ENCODE peak calls at places on chromosomes 13 and 19, in four cellular contexts. X is pancreas, B is NCI-H345, P is NCI-H1694 treated with DMSO at 0.1 percent for 48 hours. C is an unnamed sample.

GRCh38 chr13:101190976-101191375 is 225.3 kb downstream of the NALCN start:
- DNase-seq in B (no peak), P (no peak), X (no peak), C (no peak)

GRCh38 chr19:8338835-8339234 is 4.2 kb downstream of the KANK3 start:
- DNase-seq in X (no peak), B (no peak), P (no peak), C (no peak)

GRCh38 chr19:5881543-5882299 is 11.4 kb upstream of the FUT5 start:
- DNase-seq in P (no peak), X (no peak), B (no peak), C (peak)

GRCh38 chr19:35017507-35017906 is 12.8 kb upstream of the SCN1B start:
- DNase-seq in X (no peak), P (no peak), B (no peak), C (no peak)

GRCh38 chr19:40893112-40893511 is 11.1 kb upstream of the CYP2A7 start:
- DNase-seq in B (no peak), X (no peak), P (no peak), C (no peak)

GRCh38 chr13:99417151-99417820 is 84.0 kb upstream of the TM9SF2 start:
- DNase-seq in B (no peak), P (no peak), X (no peak), C (no peak)

GRCh38 chr13:93226623-93227279 is at the start of gene GPC6:
- DNase-seq in P (peak), B (peak), X (no peak), C (peak)

GRCh38 chr19:45973564-45974338 is at the start of gene NOVA2:
- DNase-seq in B (peak), P (peak), X (peak), C (peak)

GRCh38 chr13:77359171-77359570 is 32.3 kb upstream of the MYCBP2 start:
- DNase-seq in B (no peak), P (no peak), X (no peak), C (no peak)

GRCh38 chr19:45976180-45976579 is 2.5 kb upstream of the NOVA2 start:
- DNase-seq in X (no peak), P (peak), B (no peak), C (peak)

GRCh38 chr19:48859711-48860572 is 8.5 kb downstream of the PLEKHA4 start:
- DNase-seq in B (no peak), P (no peak), X (peak), C (no peak)

GRCh38 chr13:31998131-31998530 is 33.4 kb upstream of the FRY start:
- DNase-seq in B (no peak), X (no peak), P (no peak), C (peak)

GRCh38 chr13:31043891-31044657 is 111.6 kb downstream of the TEX26 start:
- DNase-seq in P (peak), B (peak), X (peak), C (peak)

GRCh38 chr13:50123862-50124535 is 108.8 kb downstream of the KCNRG start:
- DNase-seq in P (peak), X (peak), B (peak), C (peak)

GRCh38 chr19:14695471-14695870 is 5.6 kb downstream of the ZNF333 start:
- DNase-seq in B (no peak), P (no peak), X (no peak), C (no peak)

GRCh38 chr13:113928701-113929627 is 44.9 kb downstream of the C13orf46 start:
- DNase-seq in X (peak), P (no peak), B (no peak), C (peak)

GRCh38 chr13:45224181-45224580 is 23.3 kb upstream of the KCTD4 start:
- DNase-seq in B (no peak), P (no peak), X (no peak), C (no peak)

GRCh38 chr13:29897102-29897501 is 46.7 kb upstream of the UBL3 start:
- DNase-seq in P (no peak), B (no peak), X (no peak), C (no peak)

GRCh38 chr13:20703785-20704458 is 423 bp downstream of the IL17D start:
- DNase-seq in P (no peak), X (peak), B (peak), C (peak)

GRCh38 chr13:32660227-32660626 is 74.0 kb downstream of the PDS5B start:
- DNase-seq in B (no peak), P (no peak), X (no peak), C (peak)